ENCODE peak calls at places on chromosomes 5 and 9, in seven cellular contexts. Y is thyroid gland, I is heart right ventricle, N is cardiac fibroblast, A is HepG2, S is AG04450, K is ascending aorta. D is an unnamed sample.

GRCh38 chr5:37554938-37555337 is 175.8 kb downstream of the WDR70 start:
- DNase-seq in I (no peak), K (no peak), Y (no peak), N (no peak), S (no peak), A (peak; percentile 25), D (no peak)

GRCh38 chr9:16119261-16119660 is 566.4 kb downstream of the CCDC171 start:
- DNase-seq in N (no peak), K (no peak), Y (no peak), I (no peak), S (no peak), A (no peak), D (no peak)

GRCh38 chr5:15007549-15008142 is 136.1 kb upstream of the ANKH start:
- DNase-seq in A (no peak), N (no peak), I (peak; percentile 18), Y (no peak), K (peak; percentile 68), S (no peak), D (no peak)

GRCh38 chr9:6049798-6050197 is 34.4 kb upstream of the RANBP6 start:
- DNase-seq in K (no peak), N (peak; percentile 10), Y (no peak), S (no peak), A (peak; percentile 30), I (no peak), D (no peak)

GRCh38 chr5:150553402-150553801 is 45.5 kb downstream of the NDST1 start:
- DNase-seq in N (no peak), Y (no peak), A (no peak), I (no peak), S (no peak), K (no peak), D (no peak)

GRCh38 chr9:25678147-25678666 is at the start of gene TUSC1:
- DNase-seq in I (peak; percentile 83), A (no peak), S (no peak), K (peak; percentile 96), N (peak; percentile 88), Y (peak; percentile 87), D (peak; percentile 20)

GRCh38 chr5:178116406-178116885 is 3.1 kb downstream of the N4BP3 start:
- DNase-seq in Y (no peak), I (no peak), S (no peak), K (no peak), N (no peak), A (no peak), D (no peak)

GRCh38 chr5:154945695-154946301 is 4.9 kb downstream of the MRPL22 start:
- DNase-seq in S (no peak), A (no peak), I (no peak), N (peak; percentile 54), K (no peak), Y (no peak), D (no peak)

GRCh38 chr5:155189981-155190380 is 176.4 kb downstream of the KIF4B start:
- DNase-seq in N (no peak), S (no peak), Y (no peak), A (peak; percentile 3), K (no peak), I (no peak), D (no peak)

GRCh38 chr9:131537946-131538345 is 6.9 kb upstream of the UCK1 start:
- DNase-seq in S (no peak), K (no peak), N (no peak), I (no peak), A (no peak), Y (no peak), D (no peak)

GRCh38 chr5:112146323-112146848 is 272.7 kb downstream of the EPB41L4A start:
- DNase-seq in Y (no peak), I (peak; percentile 41), A (no peak), K (peak; percentile 77), N (peak; percentile 90), S (peak; percentile 64), D (peak; percentile 48)

GRCh38 chr5:171773106-171773505 is 12.5 kb upstream of the SMIM23 start:
- DNase-seq in K (no peak), A (no peak), S (no peak), I (no peak), N (no peak), Y (no peak), D (no peak)

GRCh38 chr5:171777420-171777759 is 8.2 kb upstream of the SMIM23 start:
- DNase-seq in I (no peak), Y (no peak), S (no peak), N (no peak), K (no peak), A (no peak), D (no peak)

GRCh38 chr5:171776747-171777419 is 8.7 kb upstream of the SMIM23 start:
- DNase-seq in A (no peak), S (peak; percentile 10), Y (no peak), N (no peak), I (no peak), K (no peak), D (no peak)

GRCh38 chr5:171776176-171776575 is 9.4 kb upstream of the SMIM23 start:
- DNase-seq in I (no peak), K (no peak), A (no peak), S (no peak), N (no peak), Y (no peak), D (no peak)

GRCh38 chr5:171774418-171774817 is 11.2 kb upstream of the SMIM23 start:
- DNase-seq in K (no peak), Y (no peak), S (no peak), A (no peak), N (no peak), I (no peak), D (no peak)
- TF ChIP-seq CTCF in K (no peak), Y (no peak), S (no peak), A (no peak), N (no peak), I (no peak), D (no peak)

GRCh38 chr5:116626945-116627679 is 52.5 kb upstream of the SEMA6A start:
- DNase-seq in I (no peak), S (no peak), K (no peak), A (no peak), N (no peak), Y (peak; percentile 15), D (no peak)
- H3K4me3 ChIP-seq in I (no peak overlapping the region), S (no peak overlapping the region), K (no peak overlapping the region), A (no peak overlapping the region), N (no peak overlapping the region), Y (no peak overlapping the region), D (no peak overlapping the region)

GRCh38 chr9:130042406-130042930 is 521 bp downstream of the FNBP1 start:
- DNase-seq in K (peak; percentile 67), A (no peak), I (peak; percentile 18), N (no peak), S (no peak), Y (peak; percentile 38), D (no peak)

GRCh38 chr9:130042931-130043653 is at the start of gene FNBP1:
- DNase-seq in K (peak; percentile 88), S (peak; percentile 30), N (peak; percentile 82), A (peak; percentile 56), Y (peak; percentile 82), I (peak; percentile 81), D (no peak)

GRCh38 chr9:130040901-130041647 is 1.9 kb downstream of the FNBP1 start:
- DNase-seq in Y (no peak), S (no peak), N (no peak), A (no peak), I (no peak), K (peak; percentile 19), D (no peak)

GRCh38 chr9:130041648-130042405 is 1.2 kb downstream of the FNBP1 start:
- DNase-seq in A (no peak), Y (peak; percentile 45), I (peak; percentile 7), N (peak; percentile 42), K (peak; percentile 66), S (no peak), D (no peak)

DNA sequence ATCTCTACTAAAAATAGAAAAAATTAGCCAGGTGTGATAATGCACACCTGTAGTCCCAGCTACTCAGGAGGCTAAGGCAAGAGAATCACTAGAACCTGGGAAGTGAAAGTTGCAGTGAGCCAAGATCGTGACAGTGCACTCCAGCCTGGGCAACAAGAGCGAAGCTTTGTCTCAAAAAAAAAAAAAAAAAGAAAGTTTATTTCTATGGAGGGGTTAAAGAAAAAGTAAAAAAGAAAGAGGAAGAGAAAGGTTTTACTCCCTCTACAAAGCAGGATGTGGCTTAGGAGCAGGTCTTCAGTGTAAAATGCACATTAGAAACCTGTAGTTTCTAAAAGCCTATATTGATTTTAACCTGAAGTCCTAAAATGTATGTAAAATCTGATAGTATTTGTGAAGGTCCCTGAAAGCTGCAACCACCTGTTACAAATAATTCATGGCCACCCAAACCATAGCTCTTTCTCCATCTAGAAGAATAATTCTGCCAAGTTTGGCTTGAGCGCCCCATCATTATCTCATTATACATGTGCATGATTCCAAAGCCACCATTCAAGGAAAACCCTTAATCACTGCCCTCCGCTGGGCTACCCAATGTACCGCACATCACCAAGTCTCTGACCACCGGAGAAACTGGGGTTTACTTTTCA is 3.4 kb downstream of the FNBP1 start:
- DNase-seq in Y (no peak), A (no peak), I (no peak), K (peak; percentile 55), S (no peak), N (no peak), D (no peak)
- TF ChIP-seq CTCF in Y (no peak), A (peak; percentile 19), I (no peak), K (no peak), S (no peak), N (no peak), D (peak; percentile 26)

DNA sequence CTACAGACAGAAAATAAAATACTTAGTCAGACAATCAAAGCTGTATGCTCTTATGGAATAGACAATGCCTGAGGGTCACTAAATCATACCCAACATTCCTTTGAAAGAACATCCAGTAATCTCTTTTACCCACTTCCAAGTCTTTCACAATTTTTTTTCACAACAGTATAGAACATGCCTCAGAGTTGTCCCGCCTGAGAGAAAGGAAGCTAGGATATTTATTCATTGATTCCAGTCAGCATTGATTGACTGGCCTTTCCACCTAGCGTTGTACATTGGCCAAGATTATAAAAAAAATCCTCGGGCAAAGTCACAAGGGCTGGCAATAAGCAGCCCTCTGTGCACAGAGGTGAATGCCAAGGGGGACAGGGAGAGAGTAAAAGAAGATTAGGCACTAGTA is 318.1 kb upstream of the PIK3R1 start:
- DNase-seq in K (no peak), N (no peak), Y (no peak), A (no peak), S (no peak), I (no peak), D (no peak)
- H3K4me3 ChIP-seq in K (no peak overlapping the region), N (no peak overlapping the region), Y (no peak overlapping the region), A (no peak overlapping the region), S (no peak overlapping the region), I (no peak overlapping the region), D (no peak overlapping the region)

DNA sequence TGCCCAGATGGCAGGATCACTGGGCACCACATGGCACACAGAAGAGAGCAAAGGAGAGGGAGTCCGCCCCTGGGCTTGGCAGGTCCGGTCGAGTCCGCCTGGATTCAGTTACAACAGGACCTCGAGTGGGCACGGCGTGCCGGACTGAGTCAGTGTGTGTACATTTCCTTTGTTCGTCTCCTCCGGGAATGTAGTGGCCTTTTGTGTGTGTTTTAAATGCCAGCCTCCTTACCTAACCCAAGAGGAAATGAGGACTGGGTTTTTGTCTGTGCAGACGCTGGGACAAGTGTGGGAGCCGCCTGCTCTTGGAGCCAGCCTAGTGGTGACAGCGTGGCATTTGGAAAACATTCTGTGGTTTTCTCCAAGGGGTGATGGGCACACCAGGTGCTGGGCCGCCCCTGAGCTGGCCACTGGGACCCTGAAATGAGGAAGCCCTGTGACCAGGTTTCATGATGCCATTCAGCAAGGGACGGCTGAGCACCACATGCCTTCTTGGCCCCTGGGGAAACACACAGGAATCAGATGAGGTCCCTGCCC is 9.6 kb downstream of the NEK6 start:
- DNase-seq in A (no peak), I (no peak), S (no peak), N (peak; percentile 77), K (peak; percentile 83), Y (peak; percentile 88), D (no peak)
- TF ChIP-seq CTCF in A (no peak), I (no peak), S (no peak), N (peak; percentile 12), K (no peak), Y (peak; percentile 27), D (no peak)

D was measured in HFF-Myc.